ENCODE peak calls at places on chromosomes 13 and 19, in seven cellular contexts. E, S, Q, Y, A, P and K are unnamed samples.

GRCh38 chr19:590396-590745 is 690 bp downstream of the HCN2 start:
- DNase-seq in E (peak; percentile 30), S (no peak), Q (peak; percentile 11), Y (peak; percentile 55), A (no peak), P (no peak), K (no peak)

GRCh38 chr13:36858285-36858684 is 39.3 kb downstream of the RFXAP start:
- DNase-seq in E (peak; percentile 65), S (no peak), Q (peak; percentile 73), Y (no peak), A (no peak), P (no peak), K (no peak)

GRCh38 chr13:48296528-48296927 is 7.0 kb upstream of the RB1 start:
- DNase-seq in E (no peak), S (no peak), Q (no peak), Y (no peak), A (no peak), P (no peak), K (no peak)

GRCh38 chr19:43479226-43479625 is 13.8 kb upstream of the LYPD3 start:
- DNase-seq in E (no peak), S (no peak), Q (no peak), Y (no peak), A (no peak), P (no peak), K (no peak)

GRCh38 chr19:42184401-42184861 is 33.0 kb downstream of the DEDD2 start:
- DNase-seq in E (peak; percentile 81), S (peak; percentile 76), Q (peak; percentile 79), Y (peak; percentile 71), A (peak; percentile 52), P (peak; percentile 91), K (peak; percentile 58)

GRCh38 chr13:45615501-45616101 is at the start of gene ERICH6B:
- DNase-seq in E (peak; percentile 7), S (peak; percentile 10), Q (no peak), Y (no peak), A (no peak), P (no peak), K (no peak)

GRCh38 chr19:52270266-52270885 is 989 bp downstream of the ZNF766 start:
- DNase-seq in E (peak; percentile 17), S (no peak), Q (no peak), Y (no peak), A (peak; percentile 3), P (peak; percentile 30), K (no peak)

GRCh38 chr13:29479716-29480492 is 115.6 kb downstream of the SLC7A1 start:
- DNase-seq in E (no peak), S (no peak), Q (no peak), Y (no peak), A (no peak), P (no peak), K (no peak)

GRCh38 chr13:39766464-39767167 is 111.2 kb downstream of the COG6 start:
- DNase-seq in E (no peak), S (no peak), Q (no peak), Y (no peak), A (no peak), P (no peak), K (no peak)